ENCODE peak calls at places on chromosome 17, in five cellular contexts. P, T, U, L and Z are unnamed samples.

GRCh38 chr17:2018716-2019490 is 6.2 kb downstream of the RTN4RL1 start:
- DNase-seq in P (no peak), T (no peak), U (peak; percentile 38), L (no peak), Z (no peak)

GRCh38 chr17:40121886-40122465 is at the start of gene MSL1:
- DNase-seq in P (peak; percentile 97), T (peak; percentile 92), U (peak; percentile 72), L (peak; percentile 91), Z (peak; percentile 84)

GRCh38 chr17:64502809-64503208 is 3.3 kb downstream of the DDX5 start:
- DNase-seq in P (no peak), T (no peak), U (no peak), L (no peak), Z (no peak)

GRCh38 chr17:67718325-67718941 is 697 bp downstream of the NOL11 start:
- DNase-seq in P (no peak), T (peak; percentile 53), U (no peak), L (no peak), Z (peak; percentile 53)

GRCh38 chr17:48077555-48077954 is 23.7 kb downstream of the CBX1 start:
- DNase-seq in P (no peak), T (no peak), U (no peak), L (no peak), Z (no peak)

GRCh38 chr17:8015957-8016631 is 13.7 kb downstream of the GUCY2D start:
- DNase-seq in P (no peak), T (peak; percentile 67), U (no peak), L (no peak), Z (peak; percentile 74)

GRCh38 chr17:69711504-69711903 is 297.0 kb downstream of the MAP2K6 start:
- DNase-seq in P (no peak), T (peak; percentile 30), U (peak; percentile 45), L (no peak), Z (no peak)

GRCh38 chr17:70168979-70169706 is at the start of gene KCNJ2:
- DNase-seq in P (peak; percentile 88), T (peak; percentile 91), U (peak; percentile 71), L (peak; percentile 75), Z (peak; percentile 91)

GRCh38 chr17:60303406-60304099 is 88.4 kb downstream of the USP32 start:
- DNase-seq in P (no peak), T (no peak), U (no peak), L (no peak), Z (no peak)

GRCh38 chr17:30780343-30780742 is 44.1 kb downstream of the CRLF3 start:
- DNase-seq in P (no peak), T (no peak), U (no peak), L (no peak), Z (no peak)

GRCh38 chr17:16255481-16255901 is 38.5 kb downstream of the PIGL start:
- DNase-seq in P (no peak), T (no peak), U (no peak), L (peak; percentile 59), Z (peak; percentile 42)

GRCh38 chr17:12485361-12485911 is 180.3 kb upstream of the MYOCD start:
- DNase-seq in P (no peak), T (no peak), U (no peak), L (no peak), Z (peak; percentile 2)

GRCh38 chr17:45651145-45651713 is 132.9 kb upstream of the CRHR1 start:
- DNase-seq in P (no peak), T (no peak), U (no peak), L (no peak), Z (no peak)

GRCh38 chr17:16428098-16428882 is 12.9 kb downstream of the TRPV2 start:
- DNase-seq in P (no peak), T (peak; percentile 67), U (no peak), L (peak; percentile 56), Z (peak; percentile 83)

GRCh38 chr17:13584701-13585080 is 17.0 kb downstream of the HS3ST3A1 start:
- DNase-seq in P (no peak), T (no peak), U (no peak), L (no peak), Z (no peak)

GRCh38 chr17:75240394-75241142 is 20.8 kb downstream of the GGA3 start:
- DNase-seq in P (no peak), T (peak; percentile 57), U (no peak), L (no peak), Z (peak; percentile 90)

GRCh38 chr17:68585643-68586042 is 15.5 kb downstream of the FAM20A start:
- DNase-seq in P (no peak), T (no peak), U (no peak), L (no peak), Z (no peak)

GRCh38 chr17:79837888-79838540 is 1.2 kb downstream of the CBX4 start:
- DNase-seq in P (no peak), T (peak; percentile 23), U (no peak), L (no peak), Z (no peak)

GRCh38 chr17:1275962-1276736 is 3.3 kb upstream of the TRARG1 start:
- DNase-seq in P (peak; percentile 89), T (peak; percentile 81), U (no peak), L (peak; percentile 49), Z (peak; percentile 91)

GRCh38 chr17:3033248-3033640 is 30.2 kb downstream of the OR1D5 start:
- DNase-seq in P (no peak), T (no peak), U (no peak), L (no peak), Z (no peak)

GRCh38 chr17:9924735-9925191 is 19.7 kb upstream of the RCVRN start:
- DNase-seq in P (no peak), T (peak; percentile 45), U (peak; percentile 7), L (no peak), Z (peak; percentile 90)

GRCh38 chr17:40194821-40195220 is 17.6 kb downstream of the RAPGEFL1 start:
- DNase-seq in P (no peak), T (no peak), U (no peak), L (no peak), Z (no peak)

GRCh38 chr17:51540151-51540550 is 279.8 kb downstream of the UTP18 start:
- DNase-seq in P (no peak), T (no peak), U (no peak), L (no peak), Z (peak; percentile 5)

GRCh38 chr17:2954898-2955445 is 108.4 kb downstream of the OR1D5 start:
- DNase-seq in P (peak; percentile 42), T (no peak), U (no peak), L (no peak), Z (no peak)

GRCh38 chr17:82242977-82243647 is 14.3 kb downstream of the SLC16A3 start:
- DNase-seq in P (no peak), T (no peak), U (no peak), L (peak; percentile 92), Z (no peak)

GRCh38 chr17:57983446-57983845 is 4.6 kb downstream of the VEZF1 start:
- DNase-seq in P (no peak), T (no peak), U (no peak), L (no peak), Z (no peak)